ENCODE peak calls at places on chromosomes 3 and 15, in five cellular contexts. D is Karpas-422, L is A673, C is brain microvascular endothelial cell, N is H9. H is an unnamed sample.

GRCh38 chr15:98906712-98907083 is 100.9 kb downstream of the PGPEP1L start:
- DNase-seq in D (no peak), L (no peak), C (peak; percentile 53), N (no peak), H (no peak)

GRCh38 chr15:82810863-82811421 is 1.5 kb downstream of the WHAMM start:
- DNase-seq in D (peak; percentile 60), L (no peak), C (no peak), N (no peak), H (no peak)

GRCh38 chr15:34679326-34679725 is 75.5 kb downstream of the GJD2 start:
- DNase-seq in D (no peak), L (no peak), C (no peak), N (no peak), H (no peak)

GRCh38 chr15:60079210-60079609 is 75.1 kb downstream of the FOXB1 start:
- DNase-seq in D (peak; percentile 47), L (no peak), C (no peak), N (no peak), H (no peak)

GRCh38 chr3:194023501-194024280 is 112.3 kb upstream of the HES1 start:
- DNase-seq in D (no peak), L (peak; percentile 60), C (no peak), N (no peak), H (no peak)

GRCh38 chr15:77035999-77036471 is 34.9 kb downstream of the TSPAN3 start:
- DNase-seq in D (no peak), L (no peak), C (no peak), N (peak; percentile 25), H (no peak)

GRCh38 chr15:45948226-45948625 is 313.4 kb downstream of the SQOR start:
- DNase-seq in D (no peak), L (no peak), C (no peak), N (peak; percentile 43), H (no peak)

GRCh38 chr3:10248984-10249748 is 907 bp downstream of the TATDN2 start:
- DNase-seq in D (peak; percentile 72), L (peak; percentile 51), C (peak; percentile 4), N (peak; percentile 43), H (no peak)

GRCh38 chr3:76438971-76439370 is 600.9 kb upstream of the ROBO2 start:
- DNase-seq in D (no peak), L (no peak), C (peak; percentile 56), N (no peak), H (no peak)

GRCh38 chr15:90184786-90185704 is 16.1 kb upstream of the SEMA4B start:
- DNase-seq in D (peak; percentile 91), L (peak; percentile 40), C (no peak), N (peak; percentile 76), H (no peak)

GRCh38 chr3:25174251-25174650 is 253.8 kb upstream of the RARB start:
- DNase-seq in D (no peak), L (no peak), C (no peak), N (no peak), H (no peak)

GRCh38 chr15:75677601-75678323 is 30.1 kb downstream of the SNX33 start:
- DNase-seq in D (peak; percentile 96), L (no peak), C (no peak), N (no peak), H (no peak)

GRCh38 chr15:89813381-89814111 is 1.1 kb downstream of the ANPEP start:
- DNase-seq in D (no peak), L (no peak), C (no peak), N (no peak), H (no peak)

GRCh38 chr15:33941279-33942063 is 26.8 kb upstream of the CHRM5 start:
- DNase-seq in D (peak; percentile 34), L (no peak), C (no peak), N (no peak), H (no peak)

GRCh38 chr3:129123314-129124060 is 1.9 kb upstream of the RAB43 start:
- DNase-seq in D (peak; percentile 86), L (peak; percentile 12), C (no peak), N (no peak), H (peak; percentile 12)

GRCh38 chr15:56086566-56086965 is 93.2 kb upstream of the NEDD4 start:
- DNase-seq in D (no peak), L (no peak), C (no peak), N (no peak), H (no peak)

GRCh38 chr3:182045721-182046120 is 334.0 kb downstream of the SOX2 start:
- DNase-seq in D (no peak), L (no peak), C (no peak), N (no peak), H (no peak)

GRCh38 chr15:70479785-70480184 is 283.6 kb downstream of the UACA start:
- DNase-seq in D (no peak), L (no peak), C (no peak), N (no peak), H (no peak)

GRCh38 chr3:10228248-10228950 is 19.9 kb upstream of the TATDN2 start:
- DNase-seq in D (no peak), L (no peak), C (peak; percentile 26), N (no peak), H (no peak)

GRCh38 chr15:69852482-69853275 is 245.0 kb downstream of the TLE3 start:
- DNase-seq in D (no peak), L (no peak), C (peak; percentile 54), N (no peak), H (no peak)

GRCh38 chr15:59843609-59844008 is 154.5 kb upstream of the BNIP2 start:
- DNase-seq in D (no peak), L (no peak), C (no peak), N (no peak), H (no peak)

GRCh38 chr3:50264389-50264963 is 4.5 kb upstream of the SEMA3B start:
- DNase-seq in D (no peak), L (peak; percentile 67), C (peak; percentile 69), N (peak; percentile 98), H (no peak)

GRCh38 chr15:83818591-83818990 is 164.7 kb downstream of the ADAMTSL3 start:
- DNase-seq in D (no peak), L (no peak), C (no peak), N (no peak), H (no peak)

GRCh38 chr3:137582484-137582883 is 181.6 kb upstream of the SOX14 start:
- DNase-seq in D (no peak), L (no peak), C (no peak), N (peak; percentile 62), H (no peak)

GRCh38 chr15:90037961-90038633 is 37.0 kb downstream of the ZNF710 start:
- DNase-seq in D (no peak), L (no peak), C (peak; percentile 32), N (no peak), H (no peak)

GRCh38 chr3:102733811-102734574 is 299.2 kb downstream of the ZPLD1 start:
- DNase-seq in D (no peak), L (no peak), C (no peak), N (no peak), H (no peak)

GRCh38 chr3:50573566-50574279 is 4.4 kb downstream of the HEMK1 start:
- DNase-seq in D (no peak), L (no peak), C (no peak), N (no peak), H (no peak)

GRCh38 chr15:47301481-47301880 is 415.8 kb upstream of the SEMA6D start:
- DNase-seq in D (no peak), L (no peak), C (no peak), N (no peak), H (no peak)

GRCh38 chr3:69165744-69166143 is 43.3 kb upstream of the LMOD3 start:
- DNase-seq in D (no peak), L (no peak), C (no peak), N (no peak), H (no peak)

GRCh38 chr15:80593486-80594055 is 101.5 kb upstream of the ABHD17C start:
- DNase-seq in D (no peak), L (no peak), C (no peak), N (no peak), H (no peak)

GRCh38 chr3:114809668-114810413 is 337.2 kb downstream of the ZBTB20 start:
- DNase-seq in D (no peak), L (no peak), C (peak; percentile 43), N (no peak), H (no peak)

GRCh38 chr3:143301031-143301430 is 181.5 kb downstream of the CHST2 start:
- DNase-seq in D (peak; percentile 93), L (no peak), C (no peak), N (no peak), H (no peak)

GRCh38 chr3:143298886-143299535 is 179.4 kb downstream of the CHST2 start:
- DNase-seq in D (peak; percentile 72), L (no peak), C (no peak), N (no peak), H (no peak)

GRCh38 chr3:143301502-143301901 is 181.9 kb downstream of the CHST2 start:
- DNase-seq in D (no peak), L (no peak), C (no peak), N (no peak), H (no peak)

GRCh38 chr3:143306419-143306818 is 186.8 kb downstream of the CHST2 start:
- DNase-seq in D (no peak), L (no peak), C (no peak), N (no peak), H (peak; percentile 59)

GRCh38 chr3:143302638-143303171 is 183.1 kb downstream of the CHST2 start:
- DNase-seq in D (no peak), L (peak; percentile 60), C (peak; percentile 80), N (peak; percentile 38), H (no peak)
- H3K27ac ChIP-seq in D (peak overlapping the region; percentile 98), L (no peak overlapping the region), C (peak overlapping the region; percentile 22), N (no peak overlapping the region), H (peak overlapping the region; percentile 3)

GRCh38 chr3:124784686-124785382 is 54.6 kb downstream of the UMPS start:
- DNase-seq in D (no peak), L (no peak), C (no peak), N (no peak), H (no peak)
- H3K27ac ChIP-seq in D (no peak overlapping the region), L (no peak overlapping the region), C (no peak overlapping the region), N (no peak overlapping the region), H (no peak overlapping the region)

GRCh38 chr15:66503780-66504562 is 684 bp downstream of the RPL4 start:
- DNase-seq in D (peak; percentile 50), L (no peak), C (no peak), N (no peak), H (no peak)

GRCh38 chr15:66505430-66505811 is 295 bp downstream of the ZWILCH start:
- DNase-seq in D (no peak), L (no peak), C (peak; percentile 36), N (no peak), H (no peak)

GRCh38 chr15:66504563-66505429 is at the start of the genes RPL4 and ZWILCH:
- DNase-seq in D (peak; percentile 92), L (peak; percentile 86), C (peak; percentile 73), N (peak; percentile 75), H (no peak)

GRCh38 chr15:66508293-66508883 is 3.3 kb downstream of the ZWILCH start:
- DNase-seq in D (peak; percentile 39), L (no peak), C (no peak), N (no peak), H (no peak)

GRCh38 chr15:66505818-66506217 is 692 bp downstream of the ZWILCH start:
- DNase-seq in D (peak; percentile 44), L (no peak), C (no peak), N (no peak), H (no peak)
- H3K27ac ChIP-seq in D (peak overlapping the region; percentile 86), L (peak overlapping the region; percentile 93), C (peak overlapping the region; percentile 96), N (no peak overlapping the region), H (peak overlapping the region; percentile 96)

DNA sequence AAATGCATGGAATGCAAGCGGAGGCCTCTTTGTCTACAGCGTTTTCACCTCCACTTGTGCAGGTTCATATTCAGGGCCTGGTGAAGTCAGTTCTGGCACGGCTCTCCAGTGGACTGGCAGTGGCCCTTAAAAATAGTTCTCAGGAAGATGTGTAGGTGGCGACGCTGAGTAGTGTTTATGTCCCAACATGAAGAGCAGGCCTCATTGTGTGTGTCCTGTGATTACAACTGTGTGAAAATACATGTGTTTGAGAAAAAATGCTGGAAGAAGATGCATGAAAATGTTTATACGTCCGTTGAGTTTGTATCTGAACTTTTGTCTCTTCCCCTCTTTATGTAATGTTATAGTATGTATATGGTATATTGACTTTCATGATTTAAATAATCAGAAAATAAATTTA is 7.2 kb downstream of the LIPC start:
- DNase-seq in D (peak; percentile 49), L (peak; percentile 77), C (peak; percentile 36), N (peak; percentile 44), H (no peak)
- H3K27ac ChIP-seq in D (no peak overlapping the region), L (no peak overlapping the region), C (no peak overlapping the region), N (no peak overlapping the region), H (no peak overlapping the region)

H was measured in epithelial cell of prostate.